ENCODE peak calls at places on chromosomes 6 and 20, in nine cellular contexts. M is cardiac muscle cell, Q is NCI-H510A, D is epithelial cell of esophagus, V is LHCN-M2, B is fibroblast of lung, N is RPMI8226, J is psoas muscle, S is upper lobe of right lung. F is an unnamed sample.

GRCh38 chr20:50577175-50578018 is 67.2 kb downstream of the PTPN1 start:
- DNase-seq in M (no peak), Q (no peak), D (no peak), V (no peak), B (no peak), N (no peak), J (peak), S (no peak), F (no peak)

GRCh38 chr6:88177961-88178464 is 11.9 kb upstream of the CNR1 start:
- DNase-seq in M (no peak), Q (no peak), D (peak), V (peak), B (peak), N (no peak), J (no peak), S (no peak), F (no peak)

GRCh38 chr6:3402310-3403243 is 54.3 kb downstream of the SLC22A23 start:
- DNase-seq in M (no peak), Q (peak), D (peak), V (no peak), B (no peak), N (no peak), J (no peak), S (no peak), F (no peak)

GRCh38 chr20:48817367-48818030 is 10.3 kb downstream of the PREX1 start:
- DNase-seq in M (no peak), Q (no peak), D (no peak), V (no peak), B (no peak), N (no peak), J (no peak), S (no peak), F (no peak)

GRCh38 chr6:135938588-135939215 is 87.2 kb downstream of the PDE7B start:
- DNase-seq in M (no peak), Q (no peak), D (peak), V (peak), B (peak), N (no peak), J (peak), S (no peak), F (peak)

GRCh38 chr6:47241742-47242482 is 67.8 kb downstream of the TNFRSF21 start:
- DNase-seq in M (no peak), Q (no peak), D (no peak), V (peak), B (peak), N (peak), J (no peak), S (no peak), F (no peak)

GRCh38 chr6:22146581-22147468 is 150.0 kb downstream of the PRL start:
- DNase-seq in M (no peak), Q (no peak), D (peak), V (peak), B (no peak), N (no peak), J (peak), S (no peak), F (no peak)

GRCh38 chr6:70310063-70310694 is 7.3 kb upstream of the COL9A1 start:
- DNase-seq in M (peak), Q (no peak), D (peak), V (peak), B (peak), N (peak), J (no peak), S (no peak), F (no peak)

GRCh38 chr6:5936611-5937010 is 70.1 kb downstream of the NRN1 start:
- DNase-seq in M (no peak), Q (no peak), D (no peak), V (peak), B (no peak), N (no peak), J (no peak), S (no peak), F (no peak)

GRCh38 chr6:129248976-129249375 is 366.0 kb downstream of the LAMA2 start:
- DNase-seq in M (peak), Q (no peak), D (peak), V (no peak), B (no peak), N (no peak), J (no peak), S (no peak), F (no peak)

GRCh38 chr20:967796-968742 is 34.0 kb downstream of the RSPO4 start:
- DNase-seq in M (no peak), Q (no peak), D (peak), V (peak), B (peak), N (peak), J (no peak), S (no peak), F (no peak)

GRCh38 chr6:85250586-85251216 is 199.2 kb upstream of the NT5E start:
- DNase-seq in M (no peak), Q (no peak), D (peak), V (peak), B (peak), N (no peak), J (no peak), S (no peak), F (peak)

GRCh38 chr6:42230320-42231034 is 12.8 kb upstream of the MRPS10 start:
- DNase-seq in M (no peak), Q (no peak), D (no peak), V (no peak), B (peak), N (peak), J (no peak), S (no peak), F (peak)

GRCh38 chr6:113830140-113830539 is 27.0 kb upstream of the MARCKS start:
- DNase-seq in M (no peak), Q (no peak), D (no peak), V (no peak), B (no peak), N (no peak), J (no peak), S (no peak), F (no peak)

GRCh38 chr6:35363293-35363750 is 21.0 kb downstream of the PPARD start:
- DNase-seq in M (peak), Q (no peak), D (no peak), V (no peak), B (peak), N (no peak), J (peak), S (peak), F (no peak)

GRCh38 chr20:54340667-54341081 is 132.8 kb downstream of the PFDN4 start:
- DNase-seq in M (no peak), Q (no peak), D (no peak), V (peak), B (peak), N (no peak), J (no peak), S (no peak), F (no peak)

GRCh38 chr20:2485662-2486061 is 15.1 kb upstream of the SNRPB start:
- DNase-seq in M (no peak), Q (no peak), D (no peak), V (peak), B (peak), N (no peak), J (no peak), S (no peak), F (no peak)

GRCh38 chr6:157215702-157216101 is 107.6 kb downstream of the TMEM242 start:
- DNase-seq in M (no peak), Q (no peak), D (no peak), V (no peak), B (no peak), N (no peak), J (no peak), S (no peak), F (no peak)

GRCh38 chr6:40542175-40542764 is 44.9 kb downstream of the LRFN2 start:
- DNase-seq in M (no peak), Q (no peak), D (no peak), V (no peak), B (no peak), N (no peak), J (no peak), S (peak), F (no peak)

F was measured in HuH-7.